ENCODE peak calls at places on chromosomes 12 and 14, in four cellular contexts. One of them, this sample, is unnamed.

GRCh38 chr14:64074961-64075619 is 219.1 kb downstream of the ESR2 start:
- DNase-seq in stimulated activated CD8-positive, alpha-beta memory T cell treated with anti-CD3 and anti-CD28 coated beads, Interleukin-12 subunit alpha, Interleukin-12 subunit beta, amount 100 ng/mL, for 4 hours: no peak
- DNase-seq in Right ventricle myocardium inferior: no peak
- DNase-seq in tibial artery: no peak
- DNase-seq in this sample: no peak

GRCh38 chr12:114661245-114661644 is 22.7 kb downstream of the TBX3 start:
- DNase-seq in stimulated activated CD8-positive, alpha-beta memory T cell treated with anti-CD3 and anti-CD28 coated beads, Interleukin-12 subunit alpha, Interleukin-12 subunit beta, amount 100 ng/mL, for 4 hours: no peak
- DNase-seq in Right ventricle myocardium inferior: no peak
- DNase-seq in tibial artery: no peak
- DNase-seq in this sample: no peak

GRCh38 chr12:52351196-52352059 is 15.9 kb downstream of the KRT85 start:
- DNase-seq in stimulated activated CD8-positive, alpha-beta memory T cell treated with anti-CD3 and anti-CD28 coated beads, Interleukin-12 subunit alpha, Interleukin-12 subunit beta, amount 100 ng/mL, for 4 hours: peak
- DNase-seq in Right ventricle myocardium inferior: no peak
- DNase-seq in tibial artery: no peak
- DNase-seq in this sample: peak

GRCh38 chr14:52119030-52119429 is 50.2 kb upstream of the NID2 start:
- DNase-seq in stimulated activated CD8-positive, alpha-beta memory T cell treated with anti-CD3 and anti-CD28 coated beads, Interleukin-12 subunit alpha, Interleukin-12 subunit beta, amount 100 ng/mL, for 4 hours: no peak
- DNase-seq in Right ventricle myocardium inferior: no peak
- DNase-seq in tibial artery: no peak
- DNase-seq in this sample: no peak

GRCh38 chr14:85263916-85264315 is 266.0 kb upstream of the FLRT2 start:
- DNase-seq in stimulated activated CD8-positive, alpha-beta memory T cell treated with anti-CD3 and anti-CD28 coated beads, Interleukin-12 subunit alpha, Interleukin-12 subunit beta, amount 100 ng/mL, for 4 hours: no peak
- DNase-seq in Right ventricle myocardium inferior: no peak
- DNase-seq in tibial artery: no peak
- DNase-seq in this sample: no peak

GRCh38 chr12:69024907-69025306 is 91.9 kb upstream of the CPM start:
- DNase-seq in stimulated activated CD8-positive, alpha-beta memory T cell treated with anti-CD3 and anti-CD28 coated beads, Interleukin-12 subunit alpha, Interleukin-12 subunit beta, amount 100 ng/mL, for 4 hours: no peak
- DNase-seq in Right ventricle myocardium inferior: no peak
- DNase-seq in tibial artery: no peak
- DNase-seq in this sample: no peak

GRCh38 chr14:21496453-21496852 is 14.7 kb downstream of the METTL3 start:
- DNase-seq in stimulated activated CD8-positive, alpha-beta memory T cell treated with anti-CD3 and anti-CD28 coated beads, Interleukin-12 subunit alpha, Interleukin-12 subunit beta, amount 100 ng/mL, for 4 hours: no peak
- DNase-seq in Right ventricle myocardium inferior: no peak
- DNase-seq in tibial artery: no peak
- DNase-seq in this sample: no peak

GRCh38 chr14:68862954-68863594 is 70.2 kb upstream of the ZFP36L1 start:
- DNase-seq in stimulated activated CD8-positive, alpha-beta memory T cell treated with anti-CD3 and anti-CD28 coated beads, Interleukin-12 subunit alpha, Interleukin-12 subunit beta, amount 100 ng/mL, for 4 hours: peak
- DNase-seq in Right ventricle myocardium inferior: peak
- DNase-seq in tibial artery: peak
- DNase-seq in this sample: peak

GRCh38 chr14:104556256-104557021 is 23.1 kb upstream of the C14orf180 start:
- DNase-seq in stimulated activated CD8-positive, alpha-beta memory T cell treated with anti-CD3 and anti-CD28 coated beads, Interleukin-12 subunit alpha, Interleukin-12 subunit beta, amount 100 ng/mL, for 4 hours: no peak
- DNase-seq in Right ventricle myocardium inferior: peak
- DNase-seq in tibial artery: no peak
- DNase-seq in this sample: no peak

GRCh38 chr14:35879654-35880249 is 53.6 kb downstream of the BRMS1L start:
- DNase-seq in stimulated activated CD8-positive, alpha-beta memory T cell treated with anti-CD3 and anti-CD28 coated beads, Interleukin-12 subunit alpha, Interleukin-12 subunit beta, amount 100 ng/mL, for 4 hours: no peak
- DNase-seq in Right ventricle myocardium inferior: no peak
- DNase-seq in tibial artery: no peak
- DNase-seq in this sample: no peak